ENCODE peak calls at places on chromosomes 11 and 22, in five cellular contexts. R, M, O, X and F are unnamed samples.

GRCh38 chr11:3735827-3736226 is 61.5 kb downstream of the NUP98 start:
- DNase-seq in O (no peak), M (peak; percentile 45), X (no peak), R (no peak), F (no peak)

GRCh38 chr11:121479839-121480238 is 27.1 kb upstream of the SORL1-AS1 start:
- DNase-seq in X (no peak), R (no peak), M (no peak), O (no peak), F (no peak)

GRCh38 chr22:28230682-28231081 is 311.6 kb upstream of the PITPNB start:
- DNase-seq in O (no peak), X (no peak), R (no peak), M (peak; percentile 23), F (no peak)

GRCh38 chr11:78194490-78194889 is 5.8 kb downstream of the USP35 start:
- DNase-seq in R (no peak), M (no peak), X (no peak), O (no peak), F (no peak)

GRCh38 chr11:47508595-47509555 is 44.1 kb downstream of the CELF1 start:
- DNase-seq in X (no peak), R (no peak), O (no peak), M (no peak), F (no peak)

GRCh38 chr11:62547691-62548281 is 1.2 kb upstream of the AHNAK start:
- DNase-seq in O (no peak), M (no peak), X (no peak), R (no peak), F (no peak)

GRCh38 chr11:287821-288327 is 1.1 kb upstream of the PGGHG start:
- DNase-seq in O (no peak), X (no peak), R (no peak), M (no peak), F (no peak)

GRCh38 chr11:64800633-64801464 is 2.2 kb downstream of the MAP4K2 start:
- DNase-seq in O (no peak), R (peak; percentile 42), X (no peak), M (no peak), F (peak; percentile 73)

GRCh38 chr11:62456630-62457029 is 37.8 kb downstream of the SCGB1A1 start:
- DNase-seq in O (no peak), X (no peak), M (no peak), R (no peak), F (no peak)